ENCODE peak calls at places on chromosomes 6 and 20, in eight cellular contexts. N is iPS DF 6.9; X is NCI-H1694; T is CD8-positive, alpha-beta memory T cell; O is G401; D is kidney glomerular epithelial cell; P is AG08396; G is brain microvascular endothelial cell. Y is an unnamed sample.

GRCh38 chr20:60138263-60139127 is 180.3 kb downstream of the CDH26 start:
- DNase-seq in N (no peak), X (no peak), T (no peak), O (no peak), D (no peak), P (no peak), G (peak; percentile 50), Y (peak; percentile 56)

GRCh38 chr6:107655245-107655644 is 165.3 kb downstream of the SOBP start:
- DNase-seq in N (no peak), X (peak; percentile 14), T (no peak), O (no peak), D (no peak), P (no peak), G (no peak), Y (no peak)

GRCh38 chr20:1907586-1907985 is 12.4 kb downstream of the SIRPA start:
- DNase-seq in N (no peak), X (no peak), T (no peak), O (peak; percentile 75), D (peak; percentile 18), P (peak; percentile 47), G (peak; percentile 5), Y (no peak)

GRCh38 chr6:16762547-16763477 is 1.6 kb upstream of the ATXN1 start:
- DNase-seq in N (no peak), X (no peak), T (peak; percentile 69), O (peak; percentile 87), D (peak; percentile 76), P (peak; percentile 73), G (peak; percentile 83), Y (no peak)

GRCh38 chr20:2421247-2421646 is 40.5 kb downstream of the TGM6 start:
- DNase-seq in N (no peak), X (peak; percentile 16), T (no peak), O (no peak), D (peak; percentile 11), P (no peak), G (no peak), Y (no peak)

GRCh38 chr6:158207452-158207788 is 39.3 kb downstream of the GTF2H5 start:
- DNase-seq in N (no peak), X (no peak), T (no peak), O (no peak), D (no peak), P (peak; percentile 43), G (peak; percentile 83), Y (no peak)

GRCh38 chr6:157907651-157908050 is 74.0 kb upstream of the SYNJ2 start:
- DNase-seq in N (no peak), X (no peak), T (no peak), O (no peak), D (no peak), P (no peak), G (no peak), Y (no peak)

GRCh38 chr20:63434599-63435378 is 37.7 kb downstream of the KCNQ2 start:
- DNase-seq in N (peak; percentile 93), X (peak; percentile 33), T (peak; percentile 47), O (peak; percentile 92), D (peak; percentile 32), P (peak; percentile 84), G (peak; percentile 72), Y (peak; percentile 52)

GRCh38 chr20:58228484-58229197 is at the start of gene ANKRD60:
- DNase-seq in N (no peak), X (peak; percentile 26), T (peak; percentile 38), O (no peak), D (no peak), P (peak; percentile 39), G (peak; percentile 65), Y (peak; percentile 66)

GRCh38 chr6:137261393-137262154 is 42.4 kb upstream of the IFNGR1 start:
- DNase-seq in N (no peak), X (no peak), T (no peak), O (no peak), D (peak; percentile 71), P (no peak), G (peak; percentile 16), Y (no peak)

GRCh38 chr6:123527406-123527805 is 109.3 kb downstream of the TRDN start:
- DNase-seq in N (no peak), X (no peak), T (no peak), O (no peak), D (no peak), P (no peak), G (no peak), Y (no peak)

GRCh38 chr6:105005446-105005845 is 48.5 kb downstream of the LIN28B start:
- DNase-seq in N (no peak), X (no peak), T (no peak), O (no peak), D (no peak), P (no peak), G (no peak), Y (no peak)

GRCh38 chr6:20534906-20535305 is 649 bp downstream of the CDKAL1 start:
- DNase-seq in N (no peak), X (no peak), T (no peak), O (no peak), D (no peak), P (no peak), G (no peak), Y (peak; percentile 73)

GRCh38 chr6:85372188-85372914 is 77.5 kb upstream of the NT5E start:
- DNase-seq in N (no peak), X (no peak), T (no peak), O (no peak), D (no peak), P (no peak), G (no peak), Y (no peak)

GRCh38 chr6:17730078-17730704 is 23.5 kb upstream of the NUP153 start:
- DNase-seq in N (no peak), X (no peak), T (no peak), O (no peak), D (no peak), P (no peak), G (no peak), Y (no peak)

GRCh38 chr6:16319813-16320532 is 81.6 kb downstream of the GMPR start:
- DNase-seq in N (no peak), X (peak; percentile 88), T (peak; percentile 55), O (peak; percentile 85), D (peak; percentile 70), P (peak; percentile 85), G (peak; percentile 96), Y (no peak)

GRCh38 chr20:12219798-12220197 is 302.1 kb downstream of the BTBD3 start:
- DNase-seq in N (no peak), X (no peak), T (no peak), O (no peak), D (no peak), P (no peak), G (no peak), Y (no peak)

GRCh38 chr20:53364617-53365016 is 229.0 kb downstream of the ZNF217 start:
- DNase-seq in N (no peak), X (no peak), T (no peak), O (peak; percentile 22), D (no peak), P (no peak), G (no peak), Y (no peak)

GRCh38 chr6:49551126-49551865 is 828 bp downstream of the C6orf141 start:
- DNase-seq in N (no peak), X (no peak), T (no peak), O (peak; percentile 26), D (peak; percentile 50), P (no peak), G (no peak), Y (peak; percentile 16)

GRCh38 chr6:43989556-43990248 is 137.6 kb downstream of the MRPL14 start:
- DNase-seq in N (no peak), X (no peak), T (no peak), O (peak; percentile 36), D (no peak), P (no peak), G (no peak), Y (no peak)

GRCh38 chr6:138543648-138544047 is 44.4 kb upstream of the NHSL1 start:
- DNase-seq in N (no peak), X (no peak), T (no peak), O (no peak), D (no peak), P (no peak), G (no peak), Y (no peak)

GRCh38 chr6:7156666-7157278 is 49.0 kb downstream of the RREB1 start:
- DNase-seq in N (no peak), X (no peak), T (no peak), O (no peak), D (no peak), P (peak; percentile 57), G (peak; percentile 56), Y (peak; percentile 25)

GRCh38 chr6:53134601-53135235 is 13.9 kb downstream of the GCM1 start:
- DNase-seq in N (no peak), X (no peak), T (no peak), O (no peak), D (no peak), P (no peak), G (no peak), Y (no peak)